ENCODE peak calls at places on chromosomes 11 and 22, in seven cellular contexts. Z, C, M, R, T, E and J are unnamed samples.

GRCh38 chr22:32623943-32624342 is 149.3 kb downstream of the FBXO7 start:
- DNase-seq in R (no peak), Z (no peak), C (peak), T (no peak), M (no peak), E (peak), J (no peak)

GRCh38 chr11:76248210-76248609 is 41.9 kb upstream of the WNT11 start:
- DNase-seq in Z (no peak), M (peak), R (no peak), T (peak), E (no peak), C (no peak), J (no peak)

GRCh38 chr11:65121447-65121864 is 478 bp downstream of the FAU start:
- DNase-seq in E (peak), Z (no peak), T (peak), R (no peak), M (no peak), C (no peak), J (no peak)

GRCh38 chr11:12671378-12671777 is 2.8 kb upstream of the TEAD1 start:
- DNase-seq in E (no peak), C (no peak), Z (no peak), M (no peak), R (no peak), T (no peak), J (no peak)

GRCh38 chr11:31761636-31762035 is 49.5 kb downstream of the PAX6 start:
- DNase-seq in E (no peak), R (no peak), Z (no peak), T (no peak), C (no peak), M (no peak), J (no peak)

GRCh38 chr11:76724162-76724768 is 53.7 kb upstream of the LRRC32 start:
- DNase-seq in M (peak), Z (peak), E (peak), T (no peak), R (no peak), C (no peak), J (no peak)

GRCh38 chr11:28146123-28146751 is 38.0 kb downstream of the METTL15 start:
- DNase-seq in R (no peak), T (no peak), E (no peak), C (no peak), Z (no peak), M (no peak), J (no peak)

GRCh38 chr11:107787733-107788132 is 70.9 kb downstream of the SLC35F2 start:
- DNase-seq in R (no peak), T (no peak), M (peak), E (no peak), C (no peak), Z (no peak), J (no peak)

GRCh38 chr22:28815101-28815500 is 14.7 kb upstream of the XBP1 start:
- DNase-seq in T (no peak), E (no peak), Z (no peak), M (no peak), R (no peak), C (no peak), J (no peak)

GRCh38 chr11:72813740-72814138 is 472 bp upstream of the ATG16L2 start:
- DNase-seq in C (no peak), T (peak), M (no peak), Z (no peak), R (no peak), E (peak), J (no peak)

DNA sequence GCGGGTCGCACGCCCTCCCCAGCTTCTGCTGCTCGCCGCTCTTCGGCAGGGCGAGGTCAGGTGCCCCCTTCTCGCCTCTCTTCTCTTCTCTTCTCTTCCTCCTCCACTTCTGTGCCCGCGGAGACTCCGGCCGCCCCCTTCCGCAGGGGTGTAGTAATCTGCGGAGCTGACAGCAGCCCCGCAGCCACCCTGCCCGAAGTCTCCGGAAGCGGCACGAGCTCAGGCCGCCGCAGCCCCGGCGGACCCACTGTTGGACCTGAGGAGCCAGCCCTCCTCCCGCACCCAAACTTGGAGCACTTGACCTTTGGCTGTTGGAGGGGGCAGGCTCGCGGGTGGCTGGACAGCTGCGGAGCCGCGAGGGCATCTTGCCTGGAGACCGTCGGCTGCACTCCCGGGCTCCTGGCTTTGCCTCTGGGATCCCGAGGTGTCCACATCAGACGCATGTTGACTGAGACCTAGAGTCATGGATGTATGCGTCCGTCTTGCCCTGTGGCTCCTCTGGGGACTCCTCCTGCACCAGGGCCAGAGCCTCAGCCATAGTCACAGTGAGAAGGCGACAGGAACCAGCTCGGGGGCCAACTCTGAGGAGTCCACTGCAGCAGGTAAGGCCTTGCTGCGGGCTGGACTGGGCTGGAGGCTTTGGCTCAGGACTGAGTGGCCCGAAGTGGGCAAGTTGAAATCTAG is 486 bp downstream of the STIM1 start:
- DNase-seq in Z (peak), C (no peak), E (peak), R (no peak), T (no peak), M (peak), J (peak)
- TF ChIP-seq CTCF in Z (no peak), C (no peak), E (no peak), R (no peak), T (no peak), M (no peak), J (no peak)

GRCh38 chr11:2445107-2445947 is 519 bp downstream of the KCNQ1 start:
- DNase-seq in Z (no peak), E (no peak), R (no peak), T (peak), M (peak), C (no peak), J (no peak)
- TF ChIP-seq CTCF in Z (peak), E (no peak), R (no peak), T (no peak), M (no peak), C (no peak), J (no peak)

GRCh38 chr22:22156716-22157499 is 87.7 kb upstream of the VPREB1 start:
- DNase-seq in Z (peak), C (no peak), T (no peak), M (peak), R (peak), E (no peak), J (no peak)
- TF ChIP-seq CTCF in Z (peak), C (peak), T (peak), M (peak), R (peak), E (peak), J (peak)

GRCh38 chr11:3046190-3046589 is 11.0 kb downstream of the CARS1 start:
- DNase-seq in C (no peak), T (peak), M (peak), Z (no peak), R (no peak), E (no peak), J (no peak)
- TF ChIP-seq CTCF in C (no peak), T (peak), M (no peak), Z (peak), R (no peak), E (no peak), J (no peak)